ENCODE peak calls at places on chromosomes 11 and 22, in six cellular contexts. V is HCT116; Y is endothelial cell of umbilical vein; F is posterior cingulate gyrus; C is activated naive CD8-positive, alpha-beta T cell treated with anti-CD3 and anti-CD28 coated beads, Interleukin-2, amount 50 U/mL, for 24 hours; X is Karpas-422. P is an unnamed sample.

GRCh38 chr11:123235117-123235686 is 40.2 kb upstream of the CLMP start:
- DNase-seq in V (peak), Y (peak), F (peak), C (peak), X (peak), P (no peak)

GRCh38 chr11:121890377-121890776 is 225.6 kb downstream of the BLID start:
- DNase-seq in V (no peak), Y (peak), F (no peak), C (no peak), X (no peak), P (no peak)

GRCh38 chr22:20565761-20566160 is 58.4 kb downstream of the MED15 start:
- DNase-seq in V (no peak), Y (no peak), F (peak), C (no peak), X (no peak), P (no peak)

GRCh38 chr22:23405366-23405851 is 174.7 kb downstream of the IGLL1 start:
- DNase-seq in V (no peak), Y (no peak), F (peak), C (no peak), X (no peak), P (no peak)

GRCh38 chr22:46916886-46917625 is 154.6 kb downstream of the TBC1D22A start:
- DNase-seq in V (no peak), Y (no peak), F (no peak), C (no peak), X (no peak), P (no peak)

GRCh38 chr11:58289266-58289665 is 21.2 kb upstream of the OR10W1 start:
- DNase-seq in V (no peak), Y (no peak), F (no peak), C (no peak), X (no peak), P (no peak)

GRCh38 chr22:35991168-35991567 is 37.5 kb downstream of the RBFOX2 start:
- DNase-seq in V (no peak), Y (no peak), F (no peak), C (no peak), X (no peak), P (no peak)

GRCh38 chr11:63289658-63290057 is 46.3 kb upstream of the SLC22A25 start:
- DNase-seq in V (no peak), Y (no peak), F (no peak), C (no peak), X (no peak), P (no peak)

GRCh38 chr22:36068776-36069344 is 40.2 kb upstream of the RBFOX2 start:
- DNase-seq in V (no peak), Y (no peak), F (no peak), C (no peak), X (peak), P (no peak)

GRCh38 chr11:61973603-61974162 is 6.2 kb upstream of the FTH1 start:
- DNase-seq in V (no peak), Y (no peak), F (peak), C (no peak), X (no peak), P (no peak)

GRCh38 chr11:63951779-63952536 is 13.2 kb downstream of the NAA40 start:
- DNase-seq in V (no peak), Y (no peak), F (no peak), C (peak), X (no peak), P (no peak)

GRCh38 chr22:37552560-37553163 is 7.6 kb upstream of the CDC42EP1 start:
- DNase-seq in V (no peak), Y (no peak), F (no peak), C (no peak), X (no peak), P (no peak)

GRCh38 chr22:44701824-44702478 is at the start of gene PRR5:
- DNase-seq in V (peak), Y (peak), F (peak), C (peak), X (no peak), P (peak)

GRCh38 chr22:45879552-45879949 is 97.4 kb downstream of the WNT7B start:
- DNase-seq in V (no peak), Y (no peak), F (peak), C (no peak), X (no peak), P (no peak)

GRCh38 chr11:128630367-128631230 is 43.2 kb upstream of the ETS1 start:
- DNase-seq in V (peak), Y (peak), F (peak), C (peak), X (peak), P (peak)

GRCh38 chr11:30431127-30431814 is 108.4 kb downstream of the ARL14EP start:
- DNase-seq in V (no peak), Y (no peak), F (no peak), C (no peak), X (no peak), P (no peak)

GRCh38 chr22:35424761-35425160 is 24.8 kb downstream of the MCM5 start:
- DNase-seq in V (no peak), Y (no peak), F (no peak), C (no peak), X (no peak), P (no peak)